ENCODE peak calls at places on chromosomes 2 and 18, in five cellular contexts. A is EL, Z is fibroblast of mammary gland, S is mucosa of descending colon, L is endodermal cell. Y is an unnamed sample.

GRCh38 chr18:9613550-9614400 is 584 bp downstream of the PPP4R1 start:
- DNase-seq in L (peak; percentile 83), A (peak; percentile 62), Z (no peak), S (peak; percentile 69), Y (peak; percentile 67)

GRCh38 chr18:68462148-68462547 is 252.8 kb downstream of the TMX3 start:
- DNase-seq in A (no peak), S (no peak), L (no peak), Z (no peak), Y (no peak)

GRCh38 chr2:15942711-15943345 is 2.5 kb downstream of the MYCN start:
- DNase-seq in L (peak; percentile 62), A (no peak), Z (no peak), S (no peak), Y (no peak)

GRCh38 chr2:109399061-109399460 is 214.7 kb downstream of the SEPTIN10 start:
- DNase-seq in Z (peak; percentile 40), A (no peak), S (no peak), L (no peak), Y (no peak)

GRCh38 chr18:68448736-68449135 is 266.2 kb downstream of the TMX3 start:
- DNase-seq in L (no peak), Z (peak; percentile 83), S (no peak), A (peak; percentile 84), Y (no peak)

GRCh38 chr2:118786691-118787090 is 60.8 kb downstream of the EN1 start:
- DNase-seq in S (no peak), L (peak; percentile 24), Z (peak; percentile 39), A (no peak), Y (no peak)

GRCh38 chr2:133026536-133027177 is 356.7 kb upstream of the LYPD1 start:
- DNase-seq in S (no peak), Z (no peak), L (peak; percentile 86), A (no peak), Y (no peak)

GRCh38 chr2:70035344-70035844 is 51.9 kb upstream of the PCBP1 start:
- DNase-seq in L (no peak), S (no peak), Z (no peak), A (peak; percentile 63), Y (no peak)

GRCh38 chr2:170953976-170954375 is 24.9 kb downstream of the GORASP2 start:
- DNase-seq in S (no peak), L (no peak), Z (peak; percentile 23), A (peak; percentile 25), Y (no peak)

GRCh38 chr2:59296279-59296678 is 1055.2 kb upstream of the FANCL start:
- DNase-seq in L (no peak), A (peak; percentile 1), Z (no peak), S (no peak), Y (no peak)

GRCh38 chr18:21991081-21991534 is 178.3 kb upstream of the GATA6 start:
- DNase-seq in A (no peak), L (peak; percentile 93), S (no peak), Z (no peak), Y (no peak)

GRCh38 chr18:55301836-55302235 is 286.2 kb downstream of the TCF4 start:
- DNase-seq in Z (peak; percentile 38), A (no peak), S (no peak), L (no peak), Y (no peak)

GRCh38 chr2:37652199-37652640 is 19.2 kb downstream of the CDC42EP3 start:
- DNase-seq in L (no peak), S (no peak), Z (peak; percentile 98), A (peak; percentile 96), Y (no peak)

GRCh38 chr2:188146888-188147287 is 144.8 kb upstream of the GULP1 start:
- DNase-seq in A (no peak), L (no peak), S (no peak), Z (no peak), Y (no peak)

GRCh38 chr2:174485763-174486613 is 841 bp downstream of the GPR155 start:
- DNase-seq in S (peak; percentile 25), A (peak; percentile 51), Z (peak; percentile 47), L (peak; percentile 74), Y (peak; percentile 40)

GRCh38 chr2:162328424-162329157 is 10.1 kb upstream of the IFIH1 start:
- DNase-seq in L (no peak), A (no peak), S (no peak), Z (no peak), Y (no peak)

GRCh38 chr2:27356056-27356381 is 545 bp downstream of the GTF3C2 start:
- DNase-seq in L (peak; percentile 84), S (peak; percentile 74), Z (peak; percentile 63), A (peak; percentile 66), Y (peak; percentile 71)

GRCh38 chr2:53568463-53568862 is 199.1 kb upstream of the CHAC2 start:
- DNase-seq in S (no peak), Z (peak; percentile 10), L (no peak), A (peak; percentile 59), Y (no peak)

Y was measured in right lobe of liver.